ENCODE peak calls at places on chromosomes 5 and 9, in nine cellular contexts. One of them, this sample, is unnamed.

GRCh38 chr9:33737811-33738606 is 57.4 kb upstream of the PRSS3 start:
- DNase-seq in psoas muscle: no peak
- DNase-seq in WTC11: peak; percentile 64
- DNase-seq in activated T-cell treated with anti-CD3 and anti-CD28 coated beads, Interleukin-2, amount 50 U/mL, for 72 hours: no peak
- DNase-seq in A549: peak; percentile 47
- DNase-seq in esophagus squamous epithelium: no peak
- DNase-seq in choroid plexus epithelial cell: peak; percentile 80
- DNase-seq in activated effector memory CD4-positive, alpha-beta T cell treated with Interleukin-2 at 50 U/mL for 16 hours: no peak
- DNase-seq in NCI-H69: peak; percentile 79
- DNase-seq in this sample: no peak

GRCh38 chr9:123375725-123376132 is 19.7 kb downstream of the CRB2 start:
- DNase-seq in activated effector memory CD4-positive, alpha-beta T cell treated with Interleukin-2 at 50 U/mL for 16 hours: no peak
- DNase-seq in WTC11: no peak
- DNase-seq in NCI-H69: peak; percentile 76
- DNase-seq in choroid plexus epithelial cell: no peak
- DNase-seq in A549: no peak
- DNase-seq in psoas muscle: no peak
- DNase-seq in esophagus squamous epithelium: no peak
- DNase-seq in activated T-cell treated with anti-CD3 and anti-CD28 coated beads, Interleukin-2, amount 50 U/mL, for 72 hours: no peak
- DNase-seq in this sample: no peak

GRCh38 chr9:123220127-123220526 is 48.3 kb downstream of the STRBP start:
- DNase-seq in activated T-cell treated with anti-CD3 and anti-CD28 coated beads, Interleukin-2, amount 50 U/mL, for 72 hours: no peak
- DNase-seq in A549: no peak
- DNase-seq in psoas muscle: no peak
- DNase-seq in esophagus squamous epithelium: no peak
- DNase-seq in activated effector memory CD4-positive, alpha-beta T cell treated with Interleukin-2 at 50 U/mL for 16 hours: no peak
- DNase-seq in NCI-H69: no peak
- DNase-seq in WTC11: no peak
- DNase-seq in choroid plexus epithelial cell: no peak
- DNase-seq in this sample: no peak

GRCh38 chr5:126016256-126016655 is 407.0 kb upstream of the GRAMD2B start:
- DNase-seq in psoas muscle: no peak
- DNase-seq in activated effector memory CD4-positive, alpha-beta T cell treated with Interleukin-2 at 50 U/mL for 16 hours: no peak
- DNase-seq in A549: no peak
- DNase-seq in WTC11: no peak
- DNase-seq in NCI-H69: peak; percentile 78
- DNase-seq in esophagus squamous epithelium: no peak
- DNase-seq in choroid plexus epithelial cell: no peak
- DNase-seq in activated T-cell treated with anti-CD3 and anti-CD28 coated beads, Interleukin-2, amount 50 U/mL, for 72 hours: no peak
- DNase-seq in this sample: no peak

GRCh38 chr5:41151562-41151961 is 61.8 kb downstream of the C6 start:
- DNase-seq in activated effector memory CD4-positive, alpha-beta T cell treated with Interleukin-2 at 50 U/mL for 16 hours: no peak
- DNase-seq in activated T-cell treated with anti-CD3 and anti-CD28 coated beads, Interleukin-2, amount 50 U/mL, for 72 hours: no peak
- DNase-seq in NCI-H69: no peak
- DNase-seq in psoas muscle: no peak
- DNase-seq in A549: no peak
- DNase-seq in WTC11: no peak
- DNase-seq in esophagus squamous epithelium: no peak
- DNase-seq in choroid plexus epithelial cell: peak; percentile 12
- DNase-seq in this sample: no peak

GRCh38 chr9:4243113-4243512 is 56.8 kb downstream of the GLIS3 start:
- DNase-seq in activated effector memory CD4-positive, alpha-beta T cell treated with Interleukin-2 at 50 U/mL for 16 hours: no peak
- DNase-seq in activated T-cell treated with anti-CD3 and anti-CD28 coated beads, Interleukin-2, amount 50 U/mL, for 72 hours: no peak
- DNase-seq in NCI-H69: no peak
- DNase-seq in esophagus squamous epithelium: no peak
- DNase-seq in WTC11: no peak
- DNase-seq in A549: no peak
- DNase-seq in choroid plexus epithelial cell: no peak
- DNase-seq in psoas muscle: no peak
- DNase-seq in this sample: no peak

GRCh38 chr9:88587885-88588628 is 53.1 kb downstream of the NXNL2 start:
- DNase-seq in activated effector memory CD4-positive, alpha-beta T cell treated with Interleukin-2 at 50 U/mL for 16 hours: no peak
- DNase-seq in psoas muscle: no peak
- DNase-seq in esophagus squamous epithelium: no peak
- DNase-seq in NCI-H69: no peak
- DNase-seq in A549: no peak
- DNase-seq in choroid plexus epithelial cell: no peak
- DNase-seq in activated T-cell treated with anti-CD3 and anti-CD28 coated beads, Interleukin-2, amount 50 U/mL, for 72 hours: no peak
- DNase-seq in WTC11: no peak
- DNase-seq in this sample: no peak

GRCh38 chr5:53779541-53779981 is 219.1 kb downstream of the NDUFS4 start:
- DNase-seq in WTC11: no peak
- DNase-seq in activated T-cell treated with anti-CD3 and anti-CD28 coated beads, Interleukin-2, amount 50 U/mL, for 72 hours: no peak
- DNase-seq in activated effector memory CD4-positive, alpha-beta T cell treated with Interleukin-2 at 50 U/mL for 16 hours: no peak
- DNase-seq in A549: no peak
- DNase-seq in psoas muscle: no peak
- DNase-seq in esophagus squamous epithelium: no peak
- DNase-seq in choroid plexus epithelial cell: peak; percentile 69
- DNase-seq in NCI-H69: peak; percentile 21
- DNase-seq in this sample: no peak

GRCh38 chr9:36928670-36929349 is 105.3 kb downstream of the PAX5 start:
- DNase-seq in A549: peak; percentile 53
- DNase-seq in choroid plexus epithelial cell: peak; percentile 82
- DNase-seq in WTC11: no peak
- DNase-seq in NCI-H69: peak; percentile 14
- DNase-seq in esophagus squamous epithelium: no peak
- DNase-seq in psoas muscle: no peak
- DNase-seq in activated T-cell treated with anti-CD3 and anti-CD28 coated beads, Interleukin-2, amount 50 U/mL, for 72 hours: peak; percentile 64
- DNase-seq in activated effector memory CD4-positive, alpha-beta T cell treated with Interleukin-2 at 50 U/mL for 16 hours: no peak
- DNase-seq in this sample: no peak

GRCh38 chr5:68303754-68304420 is 88.3 kb downstream of the PIK3R1 start:
- DNase-seq in activated T-cell treated with anti-CD3 and anti-CD28 coated beads, Interleukin-2, amount 50 U/mL, for 72 hours: no peak
- DNase-seq in A549: no peak
- DNase-seq in psoas muscle: no peak
- DNase-seq in esophagus squamous epithelium: no peak
- DNase-seq in activated effector memory CD4-positive, alpha-beta T cell treated with Interleukin-2 at 50 U/mL for 16 hours: no peak
- DNase-seq in NCI-H69: no peak
- DNase-seq in choroid plexus epithelial cell: no peak
- DNase-seq in WTC11: no peak
- DNase-seq in this sample: no peak

GRCh38 chr9:111108946-111109345 is 70.7 kb upstream of the LPAR1 start:
- DNase-seq in psoas muscle: no peak
- DNase-seq in activated effector memory CD4-positive, alpha-beta T cell treated with Interleukin-2 at 50 U/mL for 16 hours: no peak
- DNase-seq in choroid plexus epithelial cell: peak; percentile 89
- DNase-seq in NCI-H69: no peak
- DNase-seq in A549: no peak
- DNase-seq in esophagus squamous epithelium: no peak
- DNase-seq in activated T-cell treated with anti-CD3 and anti-CD28 coated beads, Interleukin-2, amount 50 U/mL, for 72 hours: no peak
- DNase-seq in WTC11: no peak
- DNase-seq in this sample: no peak

GRCh38 chr9:121394292-121394691 is 24.2 kb upstream of the STOM start:
- DNase-seq in NCI-H69: no peak
- DNase-seq in choroid plexus epithelial cell: no peak
- DNase-seq in A549: no peak
- DNase-seq in esophagus squamous epithelium: no peak
- DNase-seq in activated effector memory CD4-positive, alpha-beta T cell treated with Interleukin-2 at 50 U/mL for 16 hours: no peak
- DNase-seq in activated T-cell treated with anti-CD3 and anti-CD28 coated beads, Interleukin-2, amount 50 U/mL, for 72 hours: no peak
- DNase-seq in WTC11: no peak
- DNase-seq in psoas muscle: no peak
- DNase-seq in this sample: no peak

GRCh38 chr9:112380771-112381181 is 868 bp downstream of the HSDL2 start:
- DNase-seq in activated T-cell treated with anti-CD3 and anti-CD28 coated beads, Interleukin-2, amount 50 U/mL, for 72 hours: no peak
- DNase-seq in NCI-H69: peak; percentile 34
- DNase-seq in A549: no peak
- DNase-seq in esophagus squamous epithelium: no peak
- DNase-seq in choroid plexus epithelial cell: peak; percentile 47
- DNase-seq in activated effector memory CD4-positive, alpha-beta T cell treated with Interleukin-2 at 50 U/mL for 16 hours: no peak
- DNase-seq in WTC11: no peak
- DNase-seq in psoas muscle: no peak
- DNase-seq in this sample: no peak

GRCh38 chr5:6829150-6829784 is 116.0 kb downstream of the TENT4A start:
- DNase-seq in WTC11: no peak
- DNase-seq in activated effector memory CD4-positive, alpha-beta T cell treated with Interleukin-2 at 50 U/mL for 16 hours: peak; percentile 5
- DNase-seq in psoas muscle: no peak
- DNase-seq in activated T-cell treated with anti-CD3 and anti-CD28 coated beads, Interleukin-2, amount 50 U/mL, for 72 hours: peak; percentile 82
- DNase-seq in esophagus squamous epithelium: no peak
- DNase-seq in choroid plexus epithelial cell: no peak
- DNase-seq in A549: no peak
- DNase-seq in NCI-H69: peak; percentile 6
- DNase-seq in this sample: no peak